ENCODE peak calls at places on chromosome 21, in five cellular contexts. V, T, G, M and Y are unnamed samples.

GRCh38 chr21:35314896-35315582 is 265.9 kb upstream of the RUNX1 start:
- DNase-seq in T (no peak), M (no peak), V (no peak), G (no peak), Y (no peak)

GRCh38 chr21:16310191-16310590 is 580.4 kb downstream of the USP25 start:
- DNase-seq in T (no peak), M (no peak), V (no peak), G (no peak), Y (no peak)

GRCh38 chr21:46320331-46320801 is 3.3 kb downstream of the C21orf58 start:
- DNase-seq in T (no peak), M (no peak), V (no peak), G (no peak), Y (no peak)

GRCh38 chr21:46078322-46078981 is 19.5 kb upstream of the COL6A2 start:
- DNase-seq in M (peak; percentile 65), T (peak; percentile 39), V (no peak), G (no peak), Y (no peak)

GRCh38 chr21:28601708-28602107 is 391.0 kb downstream of the LTN1 start:
- DNase-seq in M (no peak), T (no peak), G (no peak), V (no peak), Y (no peak)

GRCh38 chr21:45387506-45387905 is 17.5 kb upstream of the COL18A1 start:
- DNase-seq in T (no peak), V (no peak), M (peak; percentile 39), G (no peak), Y (no peak)

GRCh38 chr21:41947596-41948403 is 6.0 kb downstream of the C2CD2 start:
- DNase-seq in V (no peak), G (no peak), M (peak; percentile 74), T (no peak), Y (no peak)

GRCh38 chr21:14241322-14241721 is 25.4 kb downstream of the RBM11 start:
- DNase-seq in V (no peak), T (no peak), M (no peak), G (no peak), Y (no peak)

GRCh38 chr21:34913786-34914185 is 135.3 kb downstream of the RUNX1 start:
- DNase-seq in M (no peak), T (no peak), V (no peak), G (no peak), Y (no peak)

GRCh38 chr21:45397381-45397780 is 7.6 kb upstream of the COL18A1 start:
- DNase-seq in M (no peak), T (no peak), V (no peak), G (no peak), Y (no peak)

GRCh38 chr21:35159881-35160280 is 110.8 kb upstream of the RUNX1 start:
- DNase-seq in T (no peak), V (no peak), G (peak; percentile 73), M (no peak), Y (no peak)

GRCh38 chr21:36150192-36150711 is 6.4 kb upstream of the DOP1B start:
- DNase-seq in M (no peak), G (no peak), T (peak; percentile 71), V (peak; percentile 48), Y (no peak)

GRCh38 chr21:45574081-45574501 is 31.9 kb upstream of the SLC19A1 start:
- DNase-seq in T (peak; percentile 32), M (peak; percentile 71), G (no peak), V (no peak), Y (no peak)

GRCh38 chr21:39375446-39375845 is 26.6 kb upstream of the HMGN1 start:
- DNase-seq in V (no peak), G (no peak), T (no peak), M (no peak), Y (no peak)
- TF ChIP-seq CTCF in V (no peak), G (no peak), T (no peak), M (no peak), Y (no peak)

DNA sequence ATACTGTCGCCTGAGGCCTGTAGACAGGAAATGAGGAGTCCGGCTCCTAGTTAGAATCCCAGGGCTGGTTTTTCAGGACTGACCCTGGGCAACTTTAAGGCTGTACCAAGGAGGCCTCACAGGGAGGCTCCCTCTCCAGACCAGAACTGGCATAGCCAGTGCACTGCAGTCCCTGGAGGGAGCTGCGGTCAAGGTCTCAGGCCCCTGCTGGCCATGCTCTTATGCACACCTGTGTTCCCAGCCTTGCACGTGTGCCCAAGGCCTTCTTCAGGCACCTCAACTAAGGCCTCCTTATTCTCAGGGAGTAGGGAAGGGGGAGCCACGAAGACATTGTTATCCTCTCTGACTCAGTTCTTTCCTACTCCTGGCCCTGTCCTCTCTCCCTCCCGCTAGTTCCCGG is 22.0 kb upstream of the IFNAR1 start:
- DNase-seq in M (no peak), T (no peak), G (no peak), V (no peak), Y (no peak)
- TF ChIP-seq CTCF in M (no peak), T (no peak), G (no peak), V (no peak), Y (no peak)

GRCh38 chr21:44301961-44302406 is 2.1 kb downstream of the PFKL start:
- DNase-seq in T (no peak), M (no peak), V (no peak), G (no peak), Y (no peak)
- TF ChIP-seq CTCF in T (no peak), M (peak; percentile 29), V (no peak), G (no peak), Y (no peak)

DNA sequence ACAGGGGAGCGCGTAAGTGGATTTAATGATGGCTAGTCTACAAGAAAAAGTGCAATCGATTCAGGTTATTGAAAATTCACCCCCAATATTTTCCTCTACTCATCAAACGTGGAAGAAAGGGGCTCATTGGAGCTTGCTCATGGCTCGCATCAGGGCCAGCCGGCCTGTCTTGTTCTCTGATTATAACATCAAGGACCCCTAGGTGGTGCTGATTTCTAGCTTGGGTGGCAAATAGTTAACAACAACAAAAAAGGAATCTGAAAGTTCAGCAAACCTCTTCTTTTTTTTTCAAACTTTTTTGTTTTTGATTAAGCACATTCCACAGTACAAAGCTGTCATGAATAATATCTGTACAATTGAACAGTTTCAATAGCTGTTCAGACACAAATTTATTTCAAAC is 35.8 kb upstream of the SOD1 start:
- DNase-seq in G (no peak), M (no peak), V (no peak), T (no peak), Y (no peak)
- TF ChIP-seq CTCF in G (no peak), M (no peak), V (no peak), T (no peak), Y (no peak)

GRCh38 chr21:40853956-40854688 is 7.2 kb upstream of the DSCAM start:
- DNase-seq in M (no peak), T (no peak), V (no peak), G (no peak), Y (no peak)

GRCh38 chr21:40851749-40852148 is 4.8 kb upstream of the DSCAM start:
- DNase-seq in G (no peak), M (no peak), V (no peak), T (no peak), Y (no peak)

GRCh38 chr21:40847956-40848355 is 998 bp upstream of the DSCAM start:
- DNase-seq in M (no peak), V (no peak), T (no peak), G (no peak), Y (no peak)

GRCh38 chr21:40850071-40850470 is 3.1 kb upstream of the DSCAM start:
- DNase-seq in T (no peak), G (no peak), M (no peak), V (no peak), Y (no peak)

GRCh38 chr21:40852563-40852962 is 5.6 kb upstream of the DSCAM start:
- DNase-seq in M (no peak), G (no peak), V (no peak), T (no peak), Y (no peak)
- TF ChIP-seq CTCF in M (no peak), G (no peak), V (no peak), T (no peak), Y (no peak)